ENCODE peak calls at places on chromosome 6, in five cellular contexts. One of them, this sample, is unnamed.
A peak's percentile ranks its signal among the peaks of the same experiment; 100 is the strongest.

GRCh38 chr6:11575408-11576033 is 38.0 kb downstream of the TMEM170B start:
- DNase-seq in cardiac muscle cell: peak; percentile 91
- DNase-seq in tibial artery: peak; percentile 57
- DNase-seq in transverse colon: peak; percentile 57
- DNase-seq in pancreas: no peak
- DNase-seq in this sample: peak; percentile 51

GRCh38 chr6:37244430-37245310 is 12.9 kb upstream of the TBC1D22B start:
- DNase-seq in cardiac muscle cell: peak; percentile 100
- DNase-seq in pancreas: peak; percentile 64
- DNase-seq in tibial artery: peak; percentile 91
- DNase-seq in transverse colon: peak; percentile 57
- DNase-seq in this sample: peak; percentile 93

GRCh38 chr6:81614292-81614691 is 138.2 kb downstream of the TENT5A start:
- DNase-seq in cardiac muscle cell: peak; percentile 65
- DNase-seq in tibial artery: no peak
- DNase-seq in pancreas: no peak
- DNase-seq in transverse colon: peak; percentile 26
- DNase-seq in this sample: no peak

GRCh38 chr6:75207211-75207984 is 1.5 kb upstream of the COL12A1 start:
- DNase-seq in pancreas: peak; percentile 56
- DNase-seq in transverse colon: no peak
- DNase-seq in cardiac muscle cell: peak; percentile 75
- DNase-seq in tibial artery: no peak
- DNase-seq in this sample: peak; percentile 39

GRCh38 chr6:140208286-140208685 is 833.8 kb upstream of the CITED2 start:
- DNase-seq in cardiac muscle cell: no peak
- DNase-seq in transverse colon: no peak
- DNase-seq in tibial artery: no peak
- DNase-seq in pancreas: no peak
- DNase-seq in this sample: no peak

GRCh38 chr6:25186919-25187318 is 92.3 kb upstream of the CARMIL1 start:
- DNase-seq in tibial artery: no peak
- DNase-seq in transverse colon: no peak
- DNase-seq in cardiac muscle cell: no peak
- DNase-seq in pancreas: no peak
- DNase-seq in this sample: no peak

GRCh38 chr6:84641076-84641475 is 123.3 kb downstream of the TBX18 start:
- DNase-seq in cardiac muscle cell: peak; percentile 44
- DNase-seq in transverse colon: no peak
- DNase-seq in pancreas: no peak
- DNase-seq in tibial artery: no peak
- DNase-seq in this sample: no peak

GRCh38 chr6:84774174-84775158 is 10.1 kb upstream of the TBX18 start:
- DNase-seq in pancreas: peak; percentile 85
- DNase-seq in tibial artery: peak; percentile 41
- DNase-seq in cardiac muscle cell: peak; percentile 84
- DNase-seq in transverse colon: no peak
- DNase-seq in this sample: no peak

DNA sequence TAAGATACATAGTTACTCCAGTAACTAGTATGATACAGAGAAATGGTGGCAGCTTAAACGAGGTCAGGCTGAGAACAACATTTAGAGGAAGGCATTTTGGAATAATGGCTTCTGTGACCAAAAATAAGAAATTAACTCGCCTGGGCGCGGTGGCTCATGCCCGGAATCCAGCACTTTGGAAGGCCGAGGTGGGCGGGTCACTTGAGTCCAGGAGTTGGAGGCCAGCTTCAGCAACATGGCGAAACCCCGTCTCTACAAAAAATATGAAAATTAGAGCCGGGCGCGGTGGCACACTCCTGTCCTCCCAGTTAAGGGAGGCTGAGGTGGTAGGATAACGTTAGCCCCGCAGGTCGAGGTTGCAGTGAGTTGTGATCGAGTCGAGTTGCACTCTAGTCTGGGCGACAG is 1.8 kb downstream of the IGF2R start:
- DNase-seq in pancreas: no peak
- DNase-seq in transverse colon: no peak
- DNase-seq in cardiac muscle cell: no peak
- DNase-seq in tibial artery: no peak
- DNase-seq in this sample: no peak
- H3K4me3 ChIP-seq in pancreas: no peak overlapping the region
- H3K4me3 ChIP-seq in transverse colon: peak overlapping the region; percentile 90
- H3K4me3 ChIP-seq in cardiac muscle cell: no peak overlapping the region
- H3K4me3 ChIP-seq in tibial artery: peak overlapping the region; percentile 100
- H3K4me3 ChIP-seq in this sample: no peak overlapping the region

GRCh38 chr6:1238040-1238439 is 73.9 kb upstream of the FOXQ1 start:
- DNase-seq in transverse colon: no peak
- DNase-seq in pancreas: no peak
- DNase-seq in tibial artery: no peak
- DNase-seq in cardiac muscle cell: no peak
- DNase-seq in this sample: no peak

GRCh38 chr6:1233924-1234323 is 78.0 kb upstream of the FOXQ1 start:
- DNase-seq in transverse colon: no peak
- DNase-seq in tibial artery: no peak
- DNase-seq in cardiac muscle cell: no peak
- DNase-seq in pancreas: no peak
- DNase-seq in this sample: no peak

GRCh38 chr6:1237636-1238035 is 74.3 kb upstream of the FOXQ1 start:
- DNase-seq in pancreas: no peak
- DNase-seq in transverse colon: no peak
- DNase-seq in cardiac muscle cell: no peak
- DNase-seq in tibial artery: no peak
- DNase-seq in this sample: no peak

GRCh38 chr6:1232578-1232977 is 79.3 kb upstream of the FOXQ1 start:
- DNase-seq in pancreas: no peak
- DNase-seq in cardiac muscle cell: no peak
- DNase-seq in transverse colon: no peak
- DNase-seq in tibial artery: no peak
- DNase-seq in this sample: no peak

GRCh38 chr6:1235825-1236224 is 76.1 kb upstream of the FOXQ1 start:
- DNase-seq in tibial artery: no peak
- DNase-seq in transverse colon: no peak
- DNase-seq in pancreas: no peak
- DNase-seq in cardiac muscle cell: no peak
- DNase-seq in this sample: no peak
- H3K27ac ChIP-seq in tibial artery: no peak overlapping the region
- H3K27ac ChIP-seq in transverse colon: no peak overlapping the region
- H3K27ac ChIP-seq in pancreas: no peak overlapping the region
- H3K27ac ChIP-seq in cardiac muscle cell: no peak overlapping the region
- H3K27ac ChIP-seq in this sample: no peak overlapping the region

GRCh38 chr6:34142599-34142998 is 3.3 kb downstream of the GRM4 start:
- DNase-seq in cardiac muscle cell: peak; percentile 5
- DNase-seq in transverse colon: no peak
- DNase-seq in pancreas: no peak
- DNase-seq in tibial artery: no peak
- DNase-seq in this sample: no peak

GRCh38 chr6:34145161-34146020 is 496 bp downstream of the GRM4 start:
- DNase-seq in pancreas: peak; percentile 69
- DNase-seq in transverse colon: no peak
- DNase-seq in tibial artery: no peak
- DNase-seq in cardiac muscle cell: peak; percentile 55
- DNase-seq in this sample: no peak

GRCh38 chr6:34143196-34143883 is 2.5 kb downstream of the GRM4 start:
- DNase-seq in cardiac muscle cell: no peak
- DNase-seq in tibial artery: no peak
- DNase-seq in transverse colon: no peak
- DNase-seq in pancreas: no peak
- DNase-seq in this sample: no peak

GRCh38 chr6:34144581-34145160 is 1.2 kb downstream of the GRM4 start:
- DNase-seq in pancreas: no peak
- DNase-seq in transverse colon: no peak
- DNase-seq in tibial artery: no peak
- DNase-seq in cardiac muscle cell: no peak
- DNase-seq in this sample: no peak

DNA sequence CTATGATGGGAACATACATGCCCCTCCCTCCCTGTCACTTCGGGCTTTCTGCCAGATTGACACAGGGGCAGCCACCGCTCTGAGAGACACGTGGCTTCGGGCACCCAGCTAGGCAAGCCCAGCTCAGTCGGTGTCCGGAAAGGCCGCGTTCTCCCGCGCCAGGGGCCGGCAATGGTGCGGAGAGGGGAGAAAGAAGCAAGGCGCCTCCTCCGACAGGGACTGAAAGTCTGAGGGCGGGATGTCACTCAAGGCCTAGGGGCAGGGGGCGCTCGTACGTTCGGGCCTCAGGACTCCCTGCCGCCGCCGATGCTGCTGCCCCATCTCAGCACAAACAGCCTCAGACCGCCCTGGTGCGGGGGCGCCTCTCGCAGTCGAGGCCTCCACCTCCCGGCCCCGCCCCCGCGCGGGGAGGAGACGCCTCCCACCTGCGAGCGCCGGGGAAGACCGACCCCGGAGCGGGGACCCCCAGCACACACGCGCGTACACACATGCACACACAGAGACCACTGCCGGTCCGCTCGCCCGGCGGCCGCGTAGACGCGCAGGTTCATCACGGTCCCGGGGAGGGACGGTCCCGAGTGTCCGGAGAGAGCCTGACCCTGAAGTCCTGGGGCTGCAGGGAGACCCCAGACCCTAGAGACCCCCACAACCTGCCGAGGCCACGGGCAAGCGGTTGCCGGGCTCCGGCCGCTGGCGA is 1.9 kb downstream of the GRM4 start:
- DNase-seq in tibial artery: no peak
- DNase-seq in cardiac muscle cell: peak; percentile 5
- DNase-seq in pancreas: peak; percentile 66
- DNase-seq in transverse colon: no peak
- DNase-seq in this sample: no peak
- H3K4me3 ChIP-seq in tibial artery: peak overlapping the region; percentile 36
- H3K4me3 ChIP-seq in cardiac muscle cell: peak overlapping the region; percentile 51
- H3K4me3 ChIP-seq in pancreas: peak overlapping the region; percentile 29
- H3K4me3 ChIP-seq in transverse colon: peak overlapping the region; percentile 51
- H3K4me3 ChIP-seq in this sample: no peak overlapping the region

GRCh38 chr6:68711386-68712000 is 76.4 kb downstream of the ADGRB3 start:
- DNase-seq in cardiac muscle cell: no peak
- DNase-seq in transverse colon: no peak
- DNase-seq in tibial artery: no peak
- DNase-seq in pancreas: no peak
- DNase-seq in this sample: no peak
- H3K27ac ChIP-seq in cardiac muscle cell: no peak overlapping the region
- H3K27ac ChIP-seq in transverse colon: no peak overlapping the region
- H3K27ac ChIP-seq in tibial artery: no peak overlapping the region
- H3K27ac ChIP-seq in pancreas: no peak overlapping the region
- H3K27ac ChIP-seq in this sample: no peak overlapping the region

DNA sequence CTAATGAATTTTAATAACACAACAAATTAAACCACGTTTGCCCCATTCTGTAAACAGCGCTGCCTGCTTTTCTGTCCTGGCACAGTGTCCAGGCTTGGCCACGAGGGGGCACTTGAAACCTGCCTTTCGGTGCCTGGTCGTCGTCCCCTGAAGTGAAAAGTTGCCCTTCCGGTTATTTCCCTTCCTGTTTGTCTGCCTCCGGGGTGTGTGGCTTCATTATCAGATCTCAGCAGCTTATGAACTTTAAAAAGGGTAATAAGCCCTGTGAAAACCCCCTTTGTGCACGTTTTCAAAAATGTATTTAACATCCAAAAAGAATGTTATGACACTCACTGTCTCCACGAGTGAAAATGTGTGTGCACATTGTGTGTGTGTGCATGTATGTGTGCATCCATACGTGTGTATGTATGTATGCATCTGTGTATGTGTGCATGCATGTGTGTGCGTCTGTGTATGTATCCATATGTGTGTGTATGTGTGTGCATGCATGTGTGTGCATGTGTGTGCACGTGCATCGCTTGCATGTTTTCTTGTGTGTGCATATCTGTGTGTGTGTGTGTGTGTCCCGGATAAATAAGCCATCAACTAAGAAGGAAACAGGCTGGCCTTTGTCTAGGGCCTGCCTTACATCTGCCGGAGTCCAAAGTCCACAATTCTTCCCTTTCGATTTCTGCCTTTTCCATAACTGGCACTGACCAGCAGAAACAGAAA is 358.4 kb downstream of the THBS2 start:
- DNase-seq in cardiac muscle cell: peak; percentile 84
- DNase-seq in transverse colon: peak; percentile 90
- DNase-seq in tibial artery: peak; percentile 72
- DNase-seq in pancreas: peak; percentile 90
- DNase-seq in this sample: peak; percentile 82
- H3K4me3 ChIP-seq in cardiac muscle cell: no peak overlapping the region
- H3K4me3 ChIP-seq in transverse colon: peak overlapping the region; percentile 5
- H3K4me3 ChIP-seq in tibial artery: no peak overlapping the region
- H3K4me3 ChIP-seq in pancreas: no peak overlapping the region
- H3K4me3 ChIP-seq in this sample: no peak overlapping the region